ENCODE peak calls at places on chromosomes 1 and 21, in eight cellular contexts. E, B, P, R, G, K, N and V are unnamed samples.

GRCh38 chr1:60942291-60942690 is 140.1 kb upstream of the NFIA start:
- DNase-seq in N (no peak), P (no peak), B (no peak), K (no peak), E (no peak), R (no peak), G (no peak), V (peak)

GRCh38 chr1:185634704-185635103 is 99.5 kb upstream of the HMCN1 start:
- DNase-seq in K (no peak), N (no peak), B (no peak), E (no peak), R (no peak), G (no peak), P (no peak), V (no peak)

GRCh38 chr1:21232044-21232443 is 55.3 kb upstream of the EIF4G3 start:
- DNase-seq in E (no peak), K (no peak), P (no peak), B (peak), N (peak), G (peak), R (peak), V (peak)

GRCh38 chr21:37562920-37563640 is 196.5 kb downstream of the DYRK1A start:
- DNase-seq in G (no peak), E (no peak), N (no peak), R (no peak), P (no peak), B (no peak), K (no peak), V (no peak)

GRCh38 chr1:238488406-238488805 is 597.7 kb upstream of the ZP4 start:
- DNase-seq in R (no peak), P (no peak), N (peak), B (no peak), E (no peak), K (no peak), G (no peak), V (no peak)

GRCh38 chr1:21247892-21248715 is 42.2 kb downstream of the ECE1 start:
- DNase-seq in E (no peak), K (no peak), N (no peak), B (no peak), G (no peak), P (no peak), R (no peak), V (no peak)

GRCh38 chr1:187876775-187877174 is 1048.0 kb downstream of the PLA2G4A start:
- DNase-seq in R (peak), G (no peak), B (peak), E (no peak), K (no peak), N (no peak), P (no peak), V (no peak)

GRCh38 chr21:45403825-45404725 is 890 bp upstream of the COL18A1 start:
- DNase-seq in P (no peak), B (no peak), R (no peak), E (no peak), N (peak), K (no peak), G (no peak), V (no peak)

GRCh38 chr1:27475707-27476106 is 14.3 kb downstream of the WASF2 start:
- DNase-seq in P (no peak), R (no peak), N (no peak), E (no peak), B (no peak), K (no peak), G (no peak), V (no peak)